ENCODE peak calls at places on chromosome 16, in eight cellular contexts. R is psoas muscle; C is CD8-positive, alpha-beta T cell; E is transverse colon; T is mucosa of descending colon; N is neural progenitor cell; H is left ventricle myocardium inferior; A is fibroblast of lung. I is an unnamed sample.

GRCh38 chr16:29646947-29647346 is 16.1 kb upstream of the SPN start:
- DNase-seq in R (no peak), C (no peak), E (no peak), T (no peak), N (no peak), H (no peak), A (no peak), I (no peak)

GRCh38 chr16:75112281-75113045 is 4.1 kb downstream of the LDHD start:
- DNase-seq in R (peak; percentile 54), C (no peak), E (no peak), T (peak; percentile 39), N (no peak), H (no peak), A (no peak), I (no peak)

GRCh38 chr16:10114411-10114810 is 67.8 kb downstream of the GRIN2A start:
- DNase-seq in R (no peak), C (no peak), E (no peak), T (no peak), N (no peak), H (no peak), A (no peak), I (no peak)

GRCh38 chr16:55899857-55900256 is 24.7 kb upstream of the CES5A start:
- DNase-seq in R (no peak), C (no peak), E (no peak), T (no peak), N (no peak), H (no peak), A (no peak), I (no peak)

GRCh38 chr16:90037202-90037765 is 18.0 kb upstream of the DBNDD1 start:
- DNase-seq in R (peak; percentile 23), C (no peak), E (no peak), T (no peak), N (no peak), H (no peak), A (no peak), I (no peak)

GRCh38 chr16:1971678-1972489 is at the start of gene TBL3:
- DNase-seq in R (peak; percentile 97), C (peak; percentile 97), E (peak; percentile 95), T (peak; percentile 97), N (peak; percentile 96), H (peak; percentile 94), A (peak; percentile 92), I (peak; percentile 96)

GRCh38 chr16:82769845-82770244 is 143.1 kb downstream of the CDH13 start:
- DNase-seq in R (peak; percentile 63), C (no peak), E (no peak), T (no peak), N (no peak), H (no peak), A (no peak), I (peak; percentile 64)

GRCh38 chr16:51982715-51983680 is 563.9 kb downstream of the TOX3 start:
- DNase-seq in R (no peak), C (no peak), E (peak; percentile 15), T (no peak), N (peak; percentile 84), H (no peak), A (peak; percentile 85), I (no peak)

GRCh38 chr16:56409195-56409594 is 16.1 kb downstream of the AMFR start:
- DNase-seq in R (no peak), C (no peak), E (no peak), T (no peak), N (no peak), H (no peak), A (peak; percentile 24), I (no peak)

GRCh38 chr16:53745126-53745525 is 41.2 kb downstream of the FTO start:
- DNase-seq in R (no peak), C (no peak), E (no peak), T (no peak), N (no peak), H (no peak), A (no peak), I (no peak)

GRCh38 chr16:75433732-75434413 is 570 bp upstream of the CFDP1 start:
- DNase-seq in R (no peak), C (no peak), E (peak; percentile 74), T (peak; percentile 52), N (peak; percentile 83), H (no peak), A (peak; percentile 98), I (peak; percentile 64)

GRCh38 chr16:17768257-17768656 is 297.5 kb upstream of the XYLT1 start:
- DNase-seq in R (no peak), C (no peak), E (no peak), T (no peak), N (no peak), H (no peak), A (peak; percentile 70), I (no peak)

GRCh38 chr16:4290236-4290830 is 17.5 kb upstream of the TFAP4 start:
- DNase-seq in R (peak; percentile 69), C (no peak), E (no peak), T (no peak), N (no peak), H (no peak), A (peak; percentile 70), I (no peak)

GRCh38 chr16:58126451-58126968 is 2.7 kb downstream of the CFAP20 start:
- DNase-seq in R (no peak), C (no peak), E (no peak), T (no peak), N (no peak), H (no peak), A (no peak), I (no peak)
- H3K4me1 ChIP-seq in R (peaks cover 37% of the 10 kb centered on the region), C (peaks cover 40% of the 10 kb centered on the region), E (peaks cover 45% of the 10 kb centered on the region), T (peaks cover 38% of the 10 kb centered on the region), N (peaks cover 22% of the 10 kb centered on the region), H (peaks cover 78% of the 10 kb centered on the region), A (peaks cover 6% of the 10 kb centered on the region), I (peaks cover 70% of the 10 kb centered on the region)

GRCh38 chr16:81445926-81446317 is 1.3 kb downstream of the CMIP start:
- DNase-seq in R (no peak), C (no peak), E (no peak), T (peak; percentile 50), N (peak; percentile 56), H (no peak), A (no peak), I (no peak)
- H3K9me3 ChIP-seq in R (no peaks in the 10 kb centered on the region), C (no peaks in the 10 kb centered on the region), E (no peaks in the 10 kb centered on the region), T (no peaks in the 10 kb centered on the region), N (no peaks in the 10 kb centered on the region), H (no peaks in the 10 kb centered on the region), A (no peaks in the 10 kb centered on the region), I (no peaks in the 10 kb centered on the region)

GRCh38 chr16:84199861-84200260 is 8.9 kb downstream of the ADAD2 start:
- DNase-seq in R (peak; percentile 70), C (no peak), E (no peak), T (no peak), N (no peak), H (no peak), A (no peak), I (no peak)

GRCh38 chr16:84196727-84197486 is 6.0 kb downstream of the ADAD2 start:
- DNase-seq in R (no peak), C (no peak), E (no peak), T (no peak), N (no peak), H (no peak), A (no peak), I (no peak)

GRCh38 chr16:84198401-84198800 is 7.4 kb downstream of the ADAD2 start:
- DNase-seq in R (no peak), C (no peak), E (no peak), T (no peak), N (no peak), H (no peak), A (peak; percentile 49), I (no peak)

GRCh38 chr16:84197487-84198128 is 6.7 kb downstream of the ADAD2 start:
- DNase-seq in R (no peak), C (no peak), E (no peak), T (no peak), N (no peak), H (no peak), A (no peak), I (no peak)

DNA sequence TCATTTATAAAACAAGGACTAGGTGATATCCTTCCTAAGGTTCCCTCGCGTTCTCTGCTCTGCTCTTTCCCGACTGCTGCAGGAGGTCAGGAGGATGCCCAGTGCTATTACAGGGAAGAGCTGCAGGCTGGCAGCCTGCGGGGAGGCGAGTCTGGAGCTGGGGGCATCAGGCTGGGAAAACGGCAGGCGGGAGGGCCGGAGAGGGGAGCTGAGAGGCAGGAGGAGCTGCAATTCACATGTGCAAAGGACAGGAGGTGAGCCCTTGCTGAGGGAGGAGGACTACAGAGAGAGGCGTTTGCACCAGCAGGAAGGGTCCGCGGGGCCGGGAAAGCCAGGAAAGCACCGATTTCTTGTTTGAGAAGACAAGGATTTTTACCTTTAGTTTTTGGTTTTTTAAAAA is 8.1 kb downstream of the ADAD2 start:
- DNase-seq in R (no peak), C (no peak), E (no peak), T (no peak), N (no peak), H (no peak), A (no peak), I (no peak)
- H3K4me1 ChIP-seq in R (no peaks in the 10 kb centered on the region), C (peaks cover 5% of the 10 kb centered on the region), E (no peaks in the 10 kb centered on the region), T (no peaks in the 10 kb centered on the region), N (peaks cover 8% of the 10 kb centered on the region), H (no peaks in the 10 kb centered on the region), A (no peaks in the 10 kb centered on the region), I (no peaks in the 10 kb centered on the region)

GRCh38 chr16:35296962-35297653 is 1837.7 kb downstream of the TP53TG3F start:
- DNase-seq in R (no peak), C (no peak), E (no peak), T (no peak), N (no peak), H (no peak), A (no peak), I (no peak)
- H3K9me3 ChIP-seq in R (no peaks in the 10 kb centered on the region), C (peaks cover 4% of the 10 kb centered on the region), E (no peaks in the 10 kb centered on the region), T (peaks cover 59% of the 10 kb centered on the region), N (peaks cover 2% of the 10 kb centered on the region), H (peaks cover 6% of the 10 kb centered on the region), A (no peaks in the 10 kb centered on the region), I (no peaks in the 10 kb centered on the region)

I was measured in heart left ventricle.